ENCODE peak calls at places on chromosome 7, in nine cellular contexts. M is right lobe of liver; V is dermis microvascular lymphatic vessel endothelial cell; B is H54; U is Calu3; L is colonic mucosa; A is GM23338; S is activated CD8-positive, alpha-beta memory T cell treated with anti-CD3 and anti-CD28 coated beads for 4 hours; E is heart left ventricle. W is an unnamed sample.

GRCh38 chr7:41641006-41641714 is 61.7 kb downstream of the INHBA start:
- DNase-seq in S (no peak), M (no peak), V (no peak), B (no peak), L (no peak), U (no peak), A (no peak), E (no peak), W (no peak)

GRCh38 chr7:27125986-27126394 is 4.6 kb downstream of the HOXA4 start:
- DNase-seq in B (no peak), L (no peak), U (no peak), S (no peak), M (no peak), E (no peak), A (no peak), V (no peak), W (no peak)

GRCh38 chr7:111933614-111934013 is 272.6 kb downstream of the DOCK4 start:
- DNase-seq in S (no peak), B (no peak), E (no peak), M (no peak), A (no peak), U (no peak), L (no peak), V (no peak), W (no peak)

GRCh38 chr7:140640727-140641531 is at the start of gene DENND2A:
- DNase-seq in B (no peak), S (no peak), V (peak), L (peak), U (no peak), E (peak), A (peak), M (peak), W (no peak)

GRCh38 chr7:50650057-50650664 is 85.0 kb upstream of the DDC start:
- DNase-seq in E (no peak), S (no peak), L (no peak), M (no peak), V (no peak), A (no peak), U (no peak), B (no peak), W (no peak)

GRCh38 chr7:134209322-134210015 is 82.3 kb downstream of the LRGUK start:
- DNase-seq in U (no peak), L (no peak), M (no peak), A (no peak), S (no peak), B (no peak), V (no peak), E (no peak), W (no peak)

GRCh38 chr7:78562191-78562590 is 763.6 kb downstream of the PHTF2 start:
- DNase-seq in U (no peak), L (no peak), B (no peak), M (no peak), V (no peak), E (no peak), A (no peak), S (no peak), W (no peak)

GRCh38 chr7:7157177-7157886 is 25.0 kb upstream of the C1GALT1 start:
- DNase-seq in E (peak), S (peak), M (no peak), B (peak), L (no peak), A (no peak), V (no peak), U (peak), W (no peak)

GRCh38 chr7:127884066-127884559 is 147.1 kb downstream of the LRRC4 start:
- DNase-seq in B (no peak), U (no peak), S (no peak), A (no peak), V (no peak), L (no peak), M (no peak), E (peak), W (no peak)

GRCh38 chr7:22178735-22179134 is 178.2 kb downstream of the RAPGEF5 start:
- DNase-seq in L (no peak), B (no peak), V (no peak), A (no peak), U (no peak), M (no peak), E (no peak), S (no peak), W (no peak)

GRCh38 chr7:131012477-131013031 is 278.5 kb upstream of the KLF14 start:
- DNase-seq in L (no peak), S (no peak), A (no peak), U (no peak), E (no peak), M (no peak), B (no peak), V (no peak), W (no peak)

GRCh38 chr7:109190766-109191165 is 621.1 kb downstream of the DNAJB9 start:
- DNase-seq in M (no peak), U (no peak), E (no peak), B (no peak), V (no peak), L (no peak), A (no peak), S (no peak), W (no peak)

GRCh38 chr7:155467846-155468821 is 10.2 kb downstream of the EN2 start:
- DNase-seq in E (no peak), A (peak), B (no peak), S (no peak), M (no peak), L (no peak), U (peak), V (no peak), W (no peak)

GRCh38 chr7:10889266-10889898 is 84.3 kb upstream of the PHF14 start:
- DNase-seq in S (no peak), A (peak), V (peak), B (peak), U (peak), L (peak), M (no peak), E (peak), W (no peak)

GRCh38 chr7:75054744-75055527 is 18.7 kb downstream of the RCC1L start:
- DNase-seq in U (no peak), B (peak), M (no peak), S (no peak), E (peak), A (no peak), V (peak), L (peak), W (no peak)

GRCh38 chr7:80372415-80372814 is 139.4 kb downstream of the GNAT3 start:
- DNase-seq in V (peak), L (no peak), M (no peak), B (no peak), A (peak), S (no peak), E (no peak), U (no peak), W (no peak)

GRCh38 chr7:21640150-21640549 is 97.3 kb downstream of the DNAH11 start:
- DNase-seq in L (no peak), A (no peak), M (no peak), U (no peak), S (no peak), E (no peak), V (no peak), B (no peak), W (no peak)

GRCh38 chr7:144738708-144739314 is 97.0 kb downstream of the TPK1 start:
- DNase-seq in V (peak), B (no peak), E (no peak), A (peak), M (no peak), U (peak), S (no peak), L (no peak), W (no peak)

GRCh38 chr7:127819975-127820778 is 168.2 kb downstream of the SND1 start:
- DNase-seq in M (no peak), V (peak), E (no peak), U (no peak), L (no peak), S (no peak), A (peak), B (peak), W (no peak)

GRCh38 chr7:104552102-104552501 is 223.7 kb downstream of the LHFPL3 start:
- DNase-seq in B (peak), U (peak), S (no peak), V (peak), A (peak), L (peak), E (peak), M (no peak), W (no peak)

W was measured in cortex of kidney.